ENCODE peak calls at places on chromosomes 5 and 9, in six cellular contexts. One of them, this sample, is unnamed.
A peak's percentile ranks its signal among the peaks of the same experiment; 100 is the strongest.

GRCh38 chr9:19171271-19171670 is 44.0 kb upstream of the PLIN2 start:
- DNase-seq in stimulated activated CD8-positive, alpha-beta memory T cell treated with anti-CD3 and anti-CD28 coated beads, Interleukin-12 subunit alpha, Interleukin-12 subunit beta, amount 100 ng/mL, for 1 hour: no peak
- DNase-seq in foreskin fibroblast: no peak
- DNase-seq in AG09309: no peak
- DNase-seq in ACHN: no peak
- DNase-seq in DMS53: no peak
- DNase-seq in this sample: no peak

GRCh38 chr5:179749857-179750508 is 17.4 kb downstream of the MAML1 start:
- DNase-seq in ACHN: no peak
- DNase-seq in foreskin fibroblast: no peak
- DNase-seq in stimulated activated CD8-positive, alpha-beta memory T cell treated with anti-CD3 and anti-CD28 coated beads, Interleukin-12 subunit alpha, Interleukin-12 subunit beta, amount 100 ng/mL, for 1 hour: no peak
- DNase-seq in AG09309: no peak
- DNase-seq in DMS53: no peak
- DNase-seq in this sample: no peak

GRCh38 chr9:69078581-69078980 is 43.0 kb downstream of the FXN start:
- DNase-seq in foreskin fibroblast: no peak
- DNase-seq in DMS53: no peak
- DNase-seq in stimulated activated CD8-positive, alpha-beta memory T cell treated with anti-CD3 and anti-CD28 coated beads, Interleukin-12 subunit alpha, Interleukin-12 subunit beta, amount 100 ng/mL, for 1 hour: no peak
- DNase-seq in AG09309: no peak
- DNase-seq in ACHN: no peak
- DNase-seq in this sample: no peak

GRCh38 chr9:69893057-69893456 is 72.4 kb downstream of the CFAP95 start:
- DNase-seq in foreskin fibroblast: no peak
- DNase-seq in DMS53: no peak
- DNase-seq in AG09309: no peak
- DNase-seq in ACHN: no peak
- DNase-seq in stimulated activated CD8-positive, alpha-beta memory T cell treated with anti-CD3 and anti-CD28 coated beads, Interleukin-12 subunit alpha, Interleukin-12 subunit beta, amount 100 ng/mL, for 1 hour: no peak
- DNase-seq in this sample: no peak

GRCh38 chr9:138112791-138113600 is 235.4 kb downstream of the CACNA1B start:
- DNase-seq in DMS53: no peak
- DNase-seq in stimulated activated CD8-positive, alpha-beta memory T cell treated with anti-CD3 and anti-CD28 coated beads, Interleukin-12 subunit alpha, Interleukin-12 subunit beta, amount 100 ng/mL, for 1 hour: no peak
- DNase-seq in ACHN: no peak
- DNase-seq in AG09309: no peak
- DNase-seq in foreskin fibroblast: no peak
- DNase-seq in this sample: no peak

GRCh38 chr9:134437417-134438203 is 111.4 kb downstream of the RXRA start:
- DNase-seq in ACHN: no peak
- DNase-seq in foreskin fibroblast: no peak
- DNase-seq in AG09309: no peak
- DNase-seq in DMS53: no peak
- DNase-seq in stimulated activated CD8-positive, alpha-beta memory T cell treated with anti-CD3 and anti-CD28 coated beads, Interleukin-12 subunit alpha, Interleukin-12 subunit beta, amount 100 ng/mL, for 1 hour: no peak
- DNase-seq in this sample: no peak

GRCh38 chr9:88532320-88532719 is 2.7 kb upstream of the NXNL2 start:
- DNase-seq in stimulated activated CD8-positive, alpha-beta memory T cell treated with anti-CD3 and anti-CD28 coated beads, Interleukin-12 subunit alpha, Interleukin-12 subunit beta, amount 100 ng/mL, for 1 hour: no peak
- DNase-seq in DMS53: no peak
- DNase-seq in AG09309: no peak
- DNase-seq in ACHN: peak; percentile 77
- DNase-seq in foreskin fibroblast: no peak
- DNase-seq in this sample: no peak

GRCh38 chr5:93607367-93608258 is 24.6 kb downstream of the NR2F1 start:
- DNase-seq in ACHN: peak; percentile 52
- DNase-seq in AG09309: peak; percentile 78
- DNase-seq in foreskin fibroblast: peak; percentile 79
- DNase-seq in stimulated activated CD8-positive, alpha-beta memory T cell treated with anti-CD3 and anti-CD28 coated beads, Interleukin-12 subunit alpha, Interleukin-12 subunit beta, amount 100 ng/mL, for 1 hour: no peak
- DNase-seq in DMS53: peak; percentile 69
- DNase-seq in this sample: no peak

GRCh38 chr5:156529902-156530301 is 202.9 kb downstream of the SGCD start:
- DNase-seq in ACHN: no peak
- DNase-seq in DMS53: no peak
- DNase-seq in foreskin fibroblast: no peak
- DNase-seq in stimulated activated CD8-positive, alpha-beta memory T cell treated with anti-CD3 and anti-CD28 coated beads, Interleukin-12 subunit alpha, Interleukin-12 subunit beta, amount 100 ng/mL, for 1 hour: no peak
- DNase-seq in AG09309: peak; percentile 40
- DNase-seq in this sample: no peak